ENCODE peak calls at places on chromosomes 12 and 14, in seven cellular contexts. F, B, J, W, O, H and P are unnamed samples.

GRCh38 chr14:85573406-85573805 is 43.5 kb downstream of the FLRT2 start:
- DNase-seq in W (no peak), B (no peak), O (no peak), J (no peak), H (no peak), F (no peak), P (no peak)

GRCh38 chr14:87351007-87351406 is 642.0 kb downstream of the GALC start:
- DNase-seq in O (no peak), W (no peak), J (no peak), H (no peak), B (no peak), F (no peak), P (no peak)

GRCh38 chr12:19893514-19893913 is 454.2 kb downstream of the AEBP2 start:
- DNase-seq in B (no peak), H (no peak), O (no peak), F (no peak), J (no peak), W (no peak), P (no peak)

GRCh38 chr12:116982721-116983502 is 72.2 kb downstream of the FBXW8 start:
- DNase-seq in B (no peak), F (no peak), O (no peak), H (no peak), W (no peak), J (no peak), P (no peak)

GRCh38 chr12:114636723-114637480 is 47.1 kb downstream of the TBX3 start:
- DNase-seq in O (no peak), F (no peak), B (no peak), J (no peak), H (no peak), W (no peak), P (no peak)

GRCh38 chr12:25328082-25328712 is 77.5 kb upstream of the KRAS start:
- DNase-seq in B (no peak), F (no peak), O (no peak), J (no peak), W (no peak), H (no peak), P (peak)

GRCh38 chr12:82635263-82635662 is 51.4 kb upstream of the TMTC2 start:
- DNase-seq in B (no peak), J (no peak), O (no peak), F (no peak), H (no peak), W (no peak), P (no peak)

GRCh38 chr12:106769546-106769945 is 4.9 kb upstream of the RIC8B start:
- DNase-seq in W (no peak), B (no peak), F (no peak), J (no peak), O (no peak), H (no peak), P (no peak)

GRCh38 chr12:70730675-70731180 is 93.5 kb upstream of the PTPRB start:
- DNase-seq in O (no peak), F (no peak), H (no peak), B (no peak), W (no peak), J (no peak), P (no peak)

GRCh38 chr14:95157987-95158712 is 821 bp upstream of the DICER1 start:
- DNase-seq in J (no peak), O (peak), H (no peak), F (no peak), W (no peak), B (peak), P (no peak)

GRCh38 chr12:64587447-64587846 is 22.8 kb upstream of the RASSF3 start:
- DNase-seq in O (no peak), W (no peak), F (no peak), H (no peak), J (no peak), B (no peak), P (no peak)

GRCh38 chr12:117120787-117121186 is 21.6 kb upstream of the TESC start:
- DNase-seq in O (no peak), H (no peak), B (no peak), J (no peak), W (no peak), F (peak), P (no peak)

GRCh38 chr14:96084796-96085195 is 45.6 kb downstream of the C14orf132 start:
- DNase-seq in F (no peak), J (peak), H (no peak), W (peak), B (no peak), O (no peak), P (no peak)

GRCh38 chr12:125652689-125653088 is 587.5 kb downstream of the AACS start:
- DNase-seq in W (no peak), F (no peak), J (no peak), B (no peak), H (no peak), O (no peak), P (no peak)

GRCh38 chr14:34874386-34875030 is 652 bp downstream of the BAZ1A start:
- DNase-seq in W (peak), O (peak), H (peak), J (peak), B (peak), F (peak), P (no peak)

GRCh38 chr14:76138119-76138757 is 13.5 kb upstream of the GPATCH2L start:
- DNase-seq in J (no peak), O (no peak), H (no peak), B (no peak), F (no peak), W (no peak), P (no peak)

DNA sequence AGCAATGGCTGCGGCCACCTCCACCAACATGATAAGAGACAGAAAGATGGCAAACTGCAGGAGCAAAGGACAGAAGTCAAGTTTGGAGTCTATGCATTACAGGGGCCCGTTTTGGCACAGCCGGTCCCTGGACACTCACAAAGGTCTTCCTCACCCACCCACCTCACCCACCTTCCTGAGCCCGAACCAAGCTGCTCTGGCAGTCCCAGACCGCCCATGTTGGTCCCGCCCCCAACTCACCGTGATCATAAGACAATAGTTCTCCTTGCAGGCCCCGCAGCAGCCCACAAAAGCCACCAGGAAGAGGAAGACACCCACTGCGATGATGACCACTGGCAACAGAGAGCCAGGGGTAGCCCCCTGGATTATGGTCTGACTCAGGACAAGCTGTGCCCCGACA is 1.9 kb downstream of the CD63 start:
- DNase-seq in B (no peak), W (no peak), H (no peak), F (no peak), J (peak), O (no peak), P (no peak)
- H3K27ac ChIP-seq in B (no peak), W (peak), H (no peak), F (peak), J (peak), O (peak), P (peak)

GRCh38 chr12:2169489-2169888 is 116.7 kb downstream of the CACNA1C start:
- DNase-seq in J (peak), H (no peak), F (no peak), W (no peak), B (no peak), O (no peak), P (no peak)

GRCh38 chr12:2172040-2172439 is 119.3 kb downstream of the CACNA1C start:
- DNase-seq in O (no peak), F (no peak), J (no peak), W (no peak), B (no peak), H (no peak), P (no peak)

GRCh38 chr12:2170376-2170775 is 117.6 kb downstream of the CACNA1C start:
- DNase-seq in J (peak), F (no peak), W (no peak), B (no peak), O (no peak), H (no peak), P (no peak)

GRCh38 chr12:2168808-2169207 is 116.0 kb downstream of the CACNA1C start:
- DNase-seq in W (no peak), O (no peak), H (no peak), B (no peak), F (no peak), J (peak), P (peak)

DNA sequence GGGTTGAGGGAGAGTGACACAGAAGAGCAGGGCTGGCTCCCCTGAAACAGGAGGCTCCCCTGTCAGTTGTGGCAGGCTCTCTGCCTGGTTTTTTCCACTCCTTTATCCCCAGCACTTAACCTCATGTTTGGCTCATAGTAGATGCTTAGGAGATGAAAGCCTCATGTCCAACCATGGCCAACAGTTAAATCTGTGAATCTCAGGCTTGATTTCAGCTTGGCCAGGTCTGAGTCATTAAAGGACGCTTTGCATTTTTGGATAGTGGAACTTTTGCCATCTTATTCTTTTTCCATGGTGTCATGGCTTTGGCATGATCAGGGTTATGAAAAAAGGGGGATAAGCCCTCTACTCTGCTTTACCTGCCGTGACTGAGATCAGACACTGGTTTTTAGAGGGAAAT is 117.2 kb downstream of the CACNA1C start:
- DNase-seq in H (no peak), F (no peak), W (no peak), J (peak), O (no peak), B (no peak), P (no peak)
- H3K27ac ChIP-seq in H (no peak), F (peak), W (no peak), J (peak), O (no peak), B (no peak), P (no peak)

GRCh38 chr12:5478081-5478706 is 46.3 kb downstream of the NTF3 start:
- DNase-seq in F (no peak), J (no peak), O (no peak), H (no peak), B (no peak), W (no peak), P (no peak)

GRCh38 chr12:5480218-5480952 is 48.5 kb downstream of the NTF3 start:
- DNase-seq in W (no peak), B (no peak), H (no peak), J (no peak), O (peak), F (no peak), P (no peak)

GRCh38 chr12:5479761-5480160 is 47.9 kb downstream of the NTF3 start:
- DNase-seq in F (no peak), J (no peak), W (no peak), B (no peak), O (no peak), H (no peak), P (no peak)

GRCh38 chr12:5480953-5481300 is 49.0 kb downstream of the NTF3 start:
- DNase-seq in W (no peak), J (no peak), O (no peak), B (no peak), H (no peak), F (no peak), P (no peak)

GRCh38 chr12:5481645-5482044 is 49.7 kb downstream of the NTF3 start:
- DNase-seq in H (no peak), F (no peak), O (no peak), B (no peak), W (no peak), J (no peak), P (no peak)
- H3K27ac ChIP-seq in H (no peak), F (no peak), O (no peak), B (no peak), W (no peak), J (no peak), P (no peak)

DNA sequence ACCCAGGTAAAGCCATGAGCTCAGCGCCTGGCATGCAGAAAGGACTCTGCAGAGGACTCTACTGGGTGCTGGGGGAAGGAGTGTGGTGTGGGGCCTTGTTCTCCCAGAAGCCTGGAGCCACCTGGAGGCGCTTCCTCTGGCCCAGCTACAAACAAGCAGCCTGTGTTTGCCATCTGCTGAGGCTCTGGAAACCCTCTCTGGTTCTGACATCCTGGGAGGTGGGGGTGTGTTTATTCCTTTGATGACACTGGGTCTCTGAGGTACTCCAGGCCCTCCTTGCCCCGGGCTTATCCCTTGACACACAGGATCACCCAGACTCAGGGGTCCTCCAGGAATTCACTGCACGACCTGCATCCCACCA is 44.9 kb downstream of the RNF34 start:
- DNase-seq in F (no peak), O (no peak), H (no peak), J (no peak), W (no peak), B (no peak), P (no peak)
- H3K27ac ChIP-seq in F (no peak), O (no peak), H (no peak), J (peak), W (no peak), B (no peak), P (no peak)